ENCODE peak calls at places on chromosomes 13 and 19, in seven cellular contexts. E is activated T-cell treated with anti-CD3 and anti-CD28 coated beads, Interleukin-2, amount 50 U/mL, for 72 hours; T is astrocyte of the hippocampus; V is HEK293T; H is effector CD4-positive, alpha-beta T cell; X is choroid plexus epithelial cell; J is activated T-helper 2 cell treated with anti-CD3 and anti-CD28 coated beads, Interferon-gamma antibody, Interleukin-2, Interleukin-4, amounts not matched to agents 10 μg/mL and 5 μg/mL and 100 μg/mL, durations not matched to agents 14 hours and 24 hours and 36 hours. Y is an unnamed sample.

GRCh38 chr13:113616991-113617749 is 32.6 kb downstream of the TFDP1 start:
- DNase-seq in H (no peak), X (peak), E (no peak), T (peak), J (no peak), V (no peak), Y (no peak)

GRCh38 chr13:49540552-49540951 is 44.8 kb downstream of the PHF11 start:
- DNase-seq in X (peak), J (no peak), V (no peak), H (no peak), E (no peak), T (peak), Y (no peak)

GRCh38 chr19:37932985-37933953 is 26.3 kb downstream of the SIPA1L3 start:
- DNase-seq in J (no peak), E (no peak), H (no peak), V (no peak), X (peak), T (peak), Y (no peak)

GRCh38 chr19:33789344-33789743 is 7.3 kb upstream of the KCTD15 start:
- DNase-seq in T (no peak), E (no peak), J (no peak), X (no peak), H (no peak), V (no peak), Y (no peak)

GRCh38 chr13:30047154-30047874 is 196.9 kb upstream of the UBL3 start:
- DNase-seq in H (no peak), E (peak), J (peak), V (no peak), T (peak), X (no peak), Y (no peak)

GRCh38 chr13:52738719-52739467 is 727 bp downstream of the CNMD start:
- DNase-seq in X (no peak), J (no peak), T (peak), H (no peak), V (no peak), E (peak), Y (no peak)

GRCh38 chr13:73894995-73895571 is 239.1 kb downstream of the KLF12 start:
- DNase-seq in V (no peak), T (no peak), H (no peak), E (no peak), X (no peak), J (no peak), Y (no peak)

GRCh38 chr19:44777715-44778347 is at the start of gene CBLC:
- DNase-seq in E (no peak), X (no peak), T (peak), V (no peak), J (no peak), H (no peak), Y (no peak)

GRCh38 chr19:47097396-47098217 is 16.0 kb downstream of the ZC3H4 start:
- DNase-seq in X (no peak), J (no peak), H (no peak), V (no peak), E (no peak), T (peak), Y (no peak)

Y was measured in AG09319.